ENCODE peak calls at places on chromosomes 2 and 18, in four cellular contexts. L is H1, D is HCT116, V is K562. U is an unnamed sample.

GRCh38 chr18:76494181-76494540 is 881 bp downstream of the ZNF516 start:
- DNase-seq in L (no peak), D (no peak), V (no peak), U (no peak)

GRCh38 chr2:25328152-25329085 is 13.3 kb downstream of the DNMT3A start:
- DNase-seq in L (no peak), D (no peak), V (no peak), U (no peak)

GRCh38 chr2:169828141-169828811 is 1.0 kb downstream of the UBR3 start:
- DNase-seq in L (no peak), D (no peak), V (peak), U (peak)

GRCh38 chr2:37849908-37850307 is 75.2 kb upstream of the RMDN2 start:
- DNase-seq in L (no peak), D (no peak), V (no peak), U (no peak)

GRCh38 chr2:200203381-200203827 is 103.1 kb upstream of the SPATS2L start:
- DNase-seq in L (no peak), D (no peak), V (no peak), U (no peak)

GRCh38 chr2:126832757-126833156 is 65.9 kb upstream of the TEX51 start:
- DNase-seq in L (no peak), D (no peak), V (no peak), U (no peak)

GRCh38 chr2:8578335-8579244 is 103.3 kb upstream of the ID2 start:
- DNase-seq in L (no peak), D (no peak), V (no peak), U (no peak)

GRCh38 chr2:164692114-164692513 is 70.8 kb upstream of the GRB14 start:
- DNase-seq in L (no peak), D (no peak), V (no peak), U (no peak)

GRCh38 chr2:213265679-213266078 is 18.6 kb upstream of the SPAG16 start:
- DNase-seq in L (no peak), D (no peak), V (no peak), U (peak)

GRCh38 chr18:78303519-78303918 is 676.1 kb upstream of the SALL3 start:
- DNase-seq in L (no peak), D (no peak), V (no peak), U (no peak)

GRCh38 chr2:113791697-113792590 is 35.5 kb upstream of the SLC35F5 start:
- DNase-seq in L (no peak), D (no peak), V (no peak), U (no peak)

GRCh38 chr2:232576995-232577394 is 26.5 kb downstream of the EIF4E2 start:
- DNase-seq in L (no peak), D (no peak), V (no peak), U (no peak)

GRCh38 chr2:235692076-235692475 is 198.2 kb downstream of the AGAP1 start:
- DNase-seq in L (no peak), D (no peak), V (no peak), U (no peak)

DNA sequence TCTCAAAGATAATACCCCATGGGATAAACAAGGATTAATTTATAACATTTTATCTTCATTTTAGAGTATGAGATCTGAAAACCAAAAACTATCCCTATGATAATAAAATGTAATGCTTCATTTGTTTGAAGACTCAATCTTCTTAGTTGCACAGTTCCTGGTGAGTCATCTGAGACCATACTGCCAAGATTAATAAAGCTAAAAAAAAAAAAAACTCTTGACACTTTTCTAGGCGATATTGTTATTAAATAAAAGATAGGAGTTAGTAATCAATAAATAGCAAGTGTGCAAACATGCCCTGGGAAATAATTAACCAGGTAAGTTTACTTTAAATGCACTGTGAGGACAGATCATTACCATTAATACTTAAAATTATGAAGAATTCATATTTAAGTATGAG is 83.9 kb downstream of the RPE start:
- DNase-seq in L (no peak), D (no peak), V (no peak), U (no peak)
- TF ChIP-seq JUND in L (no peak), D (no peak), V (no peak), U (no peak)

GRCh38 chr2:149038442-149039212 is at the start of gene LYPD6B:
- DNase-seq in L (peak), D (no peak), V (no peak), U (peak)
- TF ChIP-seq JUND in L (no peak), D (no peak), V (no peak), U (no peak)

DNA sequence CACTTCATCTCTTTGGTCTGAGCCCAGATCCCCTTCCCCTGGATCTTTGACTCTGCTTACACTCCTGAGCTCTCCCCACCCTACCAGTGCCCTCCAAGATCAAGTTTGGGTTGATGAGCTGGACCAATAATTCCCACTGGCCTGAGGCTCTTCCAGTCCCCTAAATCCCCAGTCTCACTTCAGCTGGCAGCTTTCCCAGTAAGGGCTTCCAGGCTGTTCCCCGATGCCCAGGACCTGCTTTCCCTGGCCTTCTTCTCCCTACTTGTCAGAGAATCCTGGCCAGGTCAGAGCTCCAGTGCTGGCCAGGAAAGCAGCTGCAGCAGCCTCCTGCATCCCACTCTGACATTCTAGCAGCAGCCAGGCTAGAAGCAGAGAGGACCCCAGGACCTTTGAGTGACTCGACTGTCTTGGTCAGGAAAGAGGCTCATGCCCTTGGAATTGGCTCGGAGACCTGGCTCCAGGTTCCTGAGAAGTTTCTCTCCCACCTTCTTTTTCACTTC is 3.5 kb downstream of the WNT6 start:
- DNase-seq in L (no peak), D (no peak), V (no peak), U (no peak)
- TF ChIP-seq JUND in L (no peak), D (no peak), V (no peak), U (no peak)

DNA sequence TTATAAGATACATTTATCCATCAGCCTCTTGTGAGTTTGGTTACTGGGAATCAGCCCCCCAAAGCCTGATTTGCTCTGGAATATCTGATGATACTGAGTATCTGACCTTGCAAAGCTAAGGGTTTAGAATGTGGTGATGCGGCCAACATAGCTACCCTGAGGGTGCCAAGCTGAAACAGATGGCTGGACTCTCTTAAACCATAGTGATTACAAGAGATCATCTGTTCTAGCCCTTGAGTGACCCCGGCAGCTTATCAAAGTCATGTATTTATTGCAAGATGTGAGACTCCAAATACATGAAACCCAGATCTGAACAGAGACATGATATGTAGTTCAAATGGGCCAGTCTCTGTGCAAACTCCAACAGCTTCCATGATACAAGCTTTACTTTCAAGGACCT is 78.2 kb upstream of the CABLES1 start:
- DNase-seq in L (no peak), D (no peak), V (no peak), U (no peak)
- TF ChIP-seq JUND in L (no peak), D (no peak), V (no peak), U (no peak)

GRCh38 chr18:54440292-54440691 is 82.6 kb downstream of the C18orf54 start:
- DNase-seq in L (no peak), D (no peak), V (peak), U (no peak)
- TF ChIP-seq JUND in L (no peak), D (no peak), V (no peak), U (no peak)

U was measured in T47D.